ENCODE peak calls at places on chromosomes 1 and 21, in four cellular contexts. Z, C, B and V are unnamed samples. For H3K27me3 and H3K9me3, the result is how much of the 10 kb centered on the place peaks cover.

GRCh38 chr1:151612506-151613274 is 840 bp downstream of the SNX27 start:
- DNase-seq in Z (peak), C (peak), B (peak), V (no peak)

GRCh38 chr21:32940079-32941014 is 85.4 kb upstream of the OLIG2 start:
- DNase-seq in Z (peak), C (peak), B (no peak), V (peak)

GRCh38 chr1:12040457-12041051 is 21.3 kb downstream of the MIIP start:
- DNase-seq in Z (no peak), C (peak), B (no peak), V (peak)

GRCh38 chr1:6263716-6264115 is 2.8 kb upstream of the GPR153 start:
- DNase-seq in Z (no peak), C (no peak), B (no peak), V (no peak)

GRCh38 chr1:247277211-247277610 is 21.3 kb downstream of the VN1R5 start:
- DNase-seq in Z (no peak), C (no peak), B (no peak), V (no peak)

GRCh38 chr1:184597652-184598357 is 156.9 kb downstream of the EDEM3 start:
- DNase-seq in Z (no peak), C (no peak), B (no peak), V (no peak)

GRCh38 chr21:46295177-46295711 is 9.1 kb downstream of the YBEY start:
- DNase-seq in Z (no peak), C (no peak), B (peak), V (peak)

GRCh38 chr1:23732363-23733224 is 10.7 kb upstream of the ELOA start:
- DNase-seq in Z (no peak), C (no peak), B (no peak), V (no peak)

GRCh38 chr1:65467536-65467935 is 47.1 kb downstream of the LEPR start:
- DNase-seq in Z (no peak), C (no peak), B (no peak), V (no peak)

GRCh38 chr1:12502300-12503109 is 115.5 kb downstream of the DHRS3 start:
- DNase-seq in Z (no peak), C (no peak), B (no peak), V (no peak)

GRCh38 chr1:39981957-39982356 is 27.0 kb downstream of the MFSD2A start:
- DNase-seq in Z (no peak), C (no peak), B (no peak), V (peak)

GRCh38 chr1:44696789-44697188 is 22.3 kb downstream of the ARMH1 start:
- DNase-seq in Z (no peak), C (peak), B (no peak), V (no peak)

GRCh38 chr1:230569201-230569600 is 73.1 kb upstream of the COG2 start:
- DNase-seq in Z (no peak), C (no peak), B (no peak), V (no peak)

GRCh38 chr1:63721531-63722189 is 52.2 kb upstream of the ROR1 start:
- DNase-seq in Z (no peak), C (no peak), B (no peak), V (no peak)

GRCh38 chr1:8031176-8031785 is 5.2 kb upstream of the ERRFI1 start:
- DNase-seq in Z (no peak), C (peak), B (no peak), V (no peak)

GRCh38 chr1:226607268-226607660 is 58.7 kb downstream of the STUM start:
- DNase-seq in Z (no peak), C (no peak), B (no peak), V (no peak)

GRCh38 chr1:185739967-185740366 is 5.8 kb downstream of the HMCN1 start:
- DNase-seq in Z (no peak), C (no peak), B (no peak), V (no peak)

GRCh38 chr21:38494254-38494648 is 4.0 kb downstream of the ERG start:
- DNase-seq in Z (no peak), C (no peak), B (no peak), V (no peak)

GRCh38 chr1:8763888-8764287 is 53.6 kb downstream of the RERE start:
- DNase-seq in Z (no peak), C (no peak), B (no peak), V (no peak)

GRCh38 chr1:55311057-55311631 is 96.0 kb upstream of the USP24 start:
- DNase-seq in Z (no peak), C (no peak), B (no peak), V (no peak)

GRCh38 chr21:39033878-39034589 is 149.2 kb downstream of the PSMG1 start:
- DNase-seq in Z (no peak), C (no peak), B (no peak), V (no peak)

GRCh38 chr1:198933506-198933905 is 294.7 kb downstream of the PTPRC start:
- DNase-seq in Z (no peak), C (peak), B (no peak), V (no peak)

GRCh38 chr1:168589136-168589535 is 12.7 kb downstream of the XCL1 start:
- DNase-seq in Z (no peak), C (no peak), B (no peak), V (no peak)

GRCh38 chr1:165316153-165316772 is 40.3 kb downstream of the LMX1A start:
- DNase-seq in Z (no peak), C (no peak), B (no peak), V (no peak)

GRCh38 chr1:165313906-165314305 is 42.6 kb downstream of the LMX1A start:
- DNase-seq in Z (no peak), C (no peak), B (no peak), V (no peak)

GRCh38 chr1:165312591-165312990 is 43.9 kb downstream of the LMX1A start:
- DNase-seq in Z (no peak), C (no peak), B (no peak), V (no peak)

DNA sequence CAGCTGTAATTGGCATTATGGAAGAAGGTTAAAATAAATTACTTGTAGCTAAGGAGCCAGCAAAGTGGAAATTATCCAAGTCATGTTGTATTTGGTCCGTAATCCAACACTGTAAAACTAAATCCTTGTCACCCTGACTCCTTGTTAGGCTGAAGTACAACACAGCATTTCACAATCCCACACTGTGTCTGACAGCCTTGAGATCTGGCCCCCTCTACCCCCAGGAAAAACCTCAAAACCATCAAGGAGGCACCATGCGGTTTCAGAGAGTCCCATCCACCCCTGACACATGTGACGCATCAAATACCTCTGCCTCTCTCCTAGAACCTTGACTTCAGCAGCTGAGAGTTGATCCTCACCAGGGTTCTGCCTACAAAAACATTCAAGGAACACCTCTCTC is 41.0 kb downstream of the LMX1A start:
- DNase-seq in Z (no peak), C (no peak), B (no peak), V (no peak)
- H3K27me3 ChIP-seq in Z (under half), C (under half), B (under half), V (under half)

GRCh38 chr1:158933621-158934020 is 2.3 kb downstream of the PYHIN1 start:
- DNase-seq in Z (no peak), C (no peak), B (no peak), V (no peak)
- H3K9me3 ChIP-seq in Z (under half), C (under half), B (under half), V (under half)

GRCh38 chr1:94323311-94324167 is 86.2 kb upstream of the ARHGAP29 start:
- DNase-seq in Z (no peak), C (no peak), B (no peak), V (no peak)

GRCh38 chr1:94319319-94320180 is 82.2 kb upstream of the ARHGAP29 start:
- DNase-seq in Z (no peak), C (no peak), B (no peak), V (no peak)

GRCh38 chr1:94324168-94324544 is 86.8 kb upstream of the ARHGAP29 start:
- DNase-seq in Z (no peak), C (no peak), B (no peak), V (no peak)

GRCh38 chr1:94322696-94323095 is 85.3 kb upstream of the ARHGAP29 start:
- DNase-seq in Z (no peak), C (no peak), B (no peak), V (no peak)

DNA sequence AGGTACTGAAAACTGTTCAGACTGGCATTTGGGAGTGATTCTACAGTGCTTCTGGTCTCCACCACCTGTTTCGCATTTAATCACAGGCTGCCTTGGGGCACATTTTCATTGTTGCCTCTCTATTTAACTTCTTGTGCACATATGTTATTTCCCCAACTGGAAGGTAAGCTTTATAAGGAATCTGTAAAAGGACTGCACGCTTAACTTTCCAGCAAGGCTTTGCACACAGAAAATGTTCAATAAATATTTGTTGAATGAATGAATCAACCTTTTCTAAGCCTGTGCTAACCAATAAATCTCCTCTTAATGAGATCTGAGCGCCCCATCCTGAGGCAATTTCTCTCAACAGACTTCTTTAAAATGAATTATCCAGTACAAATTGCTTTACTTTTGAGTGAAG is 84.3 kb upstream of the ARHGAP29 start:
- DNase-seq in Z (no peak), C (no peak), B (no peak), V (no peak)
- H3K27ac ChIP-seq in Z (no peak), C (no peak), B (no peak), V (no peak)

GRCh38 chr1:92483442-92484170 is 3.1 kb downstream of the GFI1 start:
- DNase-seq in Z (peak), C (peak), B (no peak), V (no peak)
- H3K27me3 ChIP-seq in Z (under half), C (under half), B (under half), V (half or more)

GRCh38 chr1:235673981-235674380 is 24.4 kb upstream of the GNG4 start:
- DNase-seq in Z (no peak), C (no peak), B (no peak), V (no peak)
- H3K9me3 ChIP-seq in Z (under half), C (under half), B (under half), V (under half)

GRCh38 chr1:241007668-241008067 is 349.3 kb downstream of the RGS7 start:
- DNase-seq in Z (no peak), C (no peak), B (no peak), V (no peak)
- H3K27ac ChIP-seq in Z (no peak), C (no peak), B (no peak), V (no peak)

GRCh38 chr1:48017716-48018115 is 20.5 kb upstream of the TRABD2B start:
- DNase-seq in Z (no peak), C (no peak), B (no peak), V (no peak)

GRCh38 chr1:48018799-48019198 is 21.6 kb upstream of the TRABD2B start:
- DNase-seq in Z (no peak), C (no peak), B (no peak), V (no peak)

GRCh38 chr1:48019714-48020315 is 22.6 kb upstream of the TRABD2B start:
- DNase-seq in Z (peak), C (no peak), B (peak), V (no peak)

GRCh38 chr1:48013270-48013669 is 16.1 kb upstream of the TRABD2B start:
- DNase-seq in Z (no peak), C (no peak), B (no peak), V (no peak)

GRCh38 chr1:48016526-48016925 is 19.3 kb upstream of the TRABD2B start:
- DNase-seq in Z (no peak), C (no peak), B (no peak), V (no peak)
- H3K27me3 ChIP-seq in Z (under half), C (under half), B (under half), V (under half)

GRCh38 chr1:80531182-80531581 is 1269.6 kb upstream of the ADGRL2 start:
- DNase-seq in Z (no peak), C (no peak), B (no peak), V (no peak)
- H3K9me3 ChIP-seq in Z (under half), C (under half), B (under half), V (under half)